ENCODE peak calls at places on chromosomes 7 and 10, in five cellular contexts. Z, Q, J, M and D are unnamed samples.

GRCh38 chr7:28230273-28230672 is 49.7 kb upstream of the JAZF1 start:
- DNase-seq in J (no peak), Z (no peak), M (no peak), Q (no peak), D (no peak)

GRCh38 chr10:88390041-88390440 is 193.1 kb downstream of the RNLS start:
- DNase-seq in Z (no peak), M (no peak), Q (no peak), J (no peak), D (no peak)

GRCh38 chr7:80218723-80219122 is 84.1 kb downstream of the GNAI1 start:
- DNase-seq in J (peak), Q (no peak), M (no peak), Z (peak), D (no peak)

GRCh38 chr7:148521271-148521670 is 69.3 kb upstream of the C7orf33 start:
- DNase-seq in Z (no peak), J (no peak), Q (no peak), M (no peak), D (no peak)

GRCh38 chr10:37763132-37763531 is 94.3 kb downstream of the ZNF248 start:
- DNase-seq in M (no peak), Q (no peak), J (no peak), Z (no peak), D (no peak)

GRCh38 chr10:118873738-118874105 is 119.0 kb upstream of the CACUL1 start:
- DNase-seq in Z (peak), J (peak), M (no peak), Q (no peak), D (no peak)

GRCh38 chr10:11881477-11882417 is 58.6 kb downstream of the PROSER2 start:
- DNase-seq in Z (peak), M (no peak), J (peak), Q (no peak), D (no peak)

GRCh38 chr7:46880508-46881196 is 701.3 kb downstream of the TNS3 start:
- DNase-seq in Z (no peak), M (no peak), Q (no peak), J (no peak), D (no peak)

GRCh38 chr7:116713500-116713899 is 41.5 kb downstream of the MET start:
- DNase-seq in J (no peak), Z (no peak), Q (no peak), M (no peak), D (no peak)

GRCh38 chr7:30789334-30789711 is 18.1 kb downstream of the MINDY4 start:
- DNase-seq in M (no peak), Z (peak), J (peak), Q (no peak), D (no peak)

GRCh38 chr7:30787476-30787875 is 16.3 kb downstream of the MINDY4 start:
- DNase-seq in J (no peak), Z (peak), M (no peak), Q (no peak), D (no peak)

GRCh38 chr7:30790391-30790790 is 19.2 kb downstream of the MINDY4 start:
- DNase-seq in M (no peak), Q (no peak), J (no peak), Z (no peak), D (no peak)

GRCh38 chr7:30788640-30789333 is 17.6 kb downstream of the MINDY4 start:
- DNase-seq in Z (no peak), J (no peak), Q (no peak), M (no peak), D (no peak)

GRCh38 chr7:30791126-30791525 is 19.9 kb downstream of the MINDY4 start:
- DNase-seq in J (no peak), Q (no peak), Z (no peak), M (no peak), D (no peak)
- TF ChIP-seq CTCF in J (peak), Q (no peak), Z (no peak), M (no peak), D (no peak)

DNA sequence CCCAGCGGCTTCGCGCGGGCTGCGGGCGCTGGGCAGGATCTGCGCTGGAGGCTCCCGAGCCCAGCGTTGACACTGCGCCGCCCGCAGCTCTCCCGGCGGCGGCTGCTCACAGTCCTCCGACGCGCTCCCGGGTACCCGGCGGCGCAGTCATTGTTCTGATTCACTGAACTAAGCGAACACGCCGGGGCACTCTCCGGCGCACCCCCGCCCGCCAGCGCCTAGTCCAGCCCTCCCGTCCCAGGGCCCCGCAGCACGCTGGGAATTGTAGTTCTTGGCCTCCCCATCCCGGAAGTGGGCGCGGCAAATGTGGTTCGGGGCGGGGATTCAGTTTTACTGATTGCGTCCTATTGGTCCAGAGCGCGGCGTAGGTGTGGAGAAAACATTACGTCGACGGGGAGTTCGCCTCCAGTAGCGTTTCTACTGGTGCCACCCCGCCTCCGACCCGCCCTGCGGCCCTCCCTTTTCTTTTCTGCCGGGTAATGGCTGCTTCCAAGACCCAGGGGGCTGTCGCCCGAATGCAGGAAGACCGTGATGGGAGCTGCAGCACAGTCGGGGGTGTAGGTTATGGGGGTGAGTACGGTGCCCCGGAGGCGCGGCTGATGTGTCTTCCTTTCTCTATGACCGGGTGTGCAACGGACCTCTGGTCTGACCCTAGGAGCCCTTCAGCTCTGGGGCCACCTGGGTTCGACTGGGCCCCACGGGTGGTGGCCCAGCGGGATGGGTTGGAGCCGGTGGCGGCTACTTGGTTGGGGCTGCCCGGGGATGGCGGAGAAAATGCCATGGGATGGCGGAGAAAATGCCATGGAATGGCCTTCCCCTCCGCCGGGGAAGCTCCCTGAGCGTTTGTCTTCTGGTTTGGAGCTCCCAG is at the start of the genes DOCK4 and ZNF277:
- DNase-seq in Z (peak), Q (peak), J (peak), M (peak), D (peak)
- TF ChIP-seq CTCF in Z (no peak), Q (no peak), J (no peak), M (no peak), D (no peak)

DNA sequence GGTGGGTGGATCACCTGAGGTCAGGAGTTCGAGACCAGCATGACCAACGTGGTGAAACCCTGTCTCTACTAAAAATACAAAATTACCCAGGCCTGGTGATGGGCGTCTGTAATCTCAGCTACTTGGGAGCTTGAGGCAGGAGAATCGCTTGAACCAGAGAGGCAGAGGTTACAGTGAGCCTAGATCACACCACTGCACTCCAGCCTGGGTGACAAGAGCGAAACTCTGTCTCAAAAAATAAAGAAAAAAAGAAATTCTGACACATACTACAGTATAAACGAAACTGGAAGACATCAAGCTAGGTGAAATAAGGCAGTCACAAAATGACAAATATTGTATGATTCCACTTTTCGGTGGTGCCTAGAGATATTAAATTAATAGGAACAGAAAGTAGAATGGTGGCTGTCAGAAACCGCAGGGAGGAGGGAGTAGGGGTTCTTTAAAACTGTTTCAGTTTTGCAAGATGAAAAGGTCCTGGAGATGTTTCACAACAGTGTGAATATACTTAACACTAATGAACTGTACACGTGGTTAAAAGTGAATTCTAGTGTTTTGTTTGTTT is 23.2 kb downstream of the PILRA start:
- DNase-seq in Q (no peak), M (peak), Z (no peak), J (no peak), D (peak)
- TF ChIP-seq CTCF in Q (no peak), M (no peak), Z (no peak), J (no peak), D (no peak)

GRCh38 chr10:84665883-84666463 is 337.6 kb downstream of the CCSER2 start:
- DNase-seq in J (no peak), Z (peak), M (peak), Q (no peak), D (peak)
- TF ChIP-seq CTCF in J (peak), Z (peak), M (peak), Q (no peak), D (peak)

DNA sequence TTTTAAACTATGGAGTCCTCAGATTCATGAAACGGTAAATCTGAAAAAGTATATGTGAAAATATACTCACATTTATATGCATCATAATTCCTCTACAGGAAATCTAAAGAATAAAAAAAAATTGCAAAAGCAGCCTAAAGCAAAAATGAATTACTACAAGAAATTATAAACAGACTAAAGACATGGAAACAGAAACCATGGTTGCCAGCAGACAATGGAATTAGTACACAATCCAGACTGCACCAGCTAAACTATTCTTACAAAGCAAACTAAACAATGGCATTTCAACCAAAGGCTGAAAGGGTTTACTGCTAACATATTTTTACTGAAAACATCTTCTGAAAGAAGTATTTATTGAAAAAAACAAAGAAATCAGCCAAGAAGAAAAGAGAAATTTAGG is 51.6 kb downstream of the COL28A1 start:
- DNase-seq in J (no peak), Z (no peak), Q (no peak), M (no peak), D (no peak)
- TF ChIP-seq CTCF in J (no peak), Z (no peak), Q (no peak), M (no peak), D (no peak)

DNA sequence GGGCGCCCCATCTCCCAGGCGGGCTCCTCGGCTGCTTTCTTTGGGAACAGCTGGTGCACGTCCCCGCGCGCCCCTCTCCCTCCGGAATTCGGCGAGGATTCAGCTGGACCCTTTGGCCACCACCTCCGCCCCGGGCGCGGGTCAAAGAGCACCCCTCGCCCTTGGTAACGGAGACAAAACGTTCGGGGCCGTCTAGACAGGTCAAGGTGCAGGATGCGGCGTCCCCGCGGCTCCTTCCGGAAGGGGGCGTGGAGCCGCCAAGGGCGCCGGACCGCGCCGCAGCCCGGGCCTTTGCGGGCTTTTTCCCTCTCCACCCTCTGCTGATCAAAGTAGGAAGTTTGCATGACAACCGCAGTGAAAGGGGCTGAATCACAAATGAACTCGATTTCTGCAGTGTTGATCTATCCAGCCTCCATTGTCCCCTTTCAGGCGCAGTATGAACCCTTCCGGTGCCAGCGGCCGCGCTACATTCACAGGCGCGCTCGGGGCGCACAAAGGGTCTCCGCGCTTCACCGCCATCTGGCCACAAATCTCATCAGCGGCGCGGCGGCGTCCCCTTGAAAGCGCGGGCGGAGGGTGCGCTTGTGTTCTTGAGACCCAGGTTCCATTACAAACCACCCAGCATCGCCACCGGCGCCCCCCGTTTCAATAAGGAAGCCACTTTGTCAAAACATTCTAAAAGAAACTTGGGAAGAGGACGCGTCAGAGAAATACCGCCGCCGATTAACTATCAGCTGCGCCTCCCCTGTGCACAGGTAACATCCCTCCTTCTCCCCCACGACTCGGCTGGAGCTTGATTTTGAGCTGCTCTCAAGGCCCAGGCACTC is 36.4 kb downstream of the CNPY1 start:
- DNase-seq in M (no peak), J (no peak), Q (no peak), Z (no peak), D (no peak)
- TF ChIP-seq CTCF in M (no peak), J (no peak), Q (no peak), Z (no peak), D (no peak)

GRCh38 chr10:117480097-117480496 is 62.4 kb upstream of the EMX2 start:
- DNase-seq in Z (no peak), M (no peak), Q (no peak), J (no peak), D (no peak)

GRCh38 chr10:117477241-117477947 is 65.2 kb upstream of the EMX2 start:
- DNase-seq in M (no peak), J (no peak), Q (no peak), Z (no peak), D (no peak)

GRCh38 chr10:117476281-117476680 is 66.3 kb upstream of the EMX2 start:
- DNase-seq in Z (no peak), J (no peak), Q (no peak), M (no peak), D (no peak)

GRCh38 chr10:117476716-117477115 is 65.8 kb upstream of the EMX2 start:
- DNase-seq in Z (no peak), Q (no peak), J (no peak), M (no peak), D (no peak)

GRCh38 chr10:117477961-117478670 is 64.4 kb upstream of the EMX2 start:
- DNase-seq in Z (peak), Q (no peak), M (no peak), J (peak), D (no peak)
- TF ChIP-seq CTCF in Z (peak), Q (no peak), M (no peak), J (peak), D (peak)

GRCh38 chr7:135213831-135214230 is 2.5 kb upstream of the WDR91 start:
- DNase-seq in Q (no peak), J (no peak), M (no peak), Z (no peak), D (no peak)

GRCh38 chr7:135208417-135208793 is 2.9 kb downstream of the WDR91 start:
- DNase-seq in Q (no peak), J (no peak), M (no peak), Z (no peak), D (no peak)

GRCh38 chr7:135209225-135209834 is 2.0 kb downstream of the WDR91 start:
- DNase-seq in Q (no peak), J (no peak), Z (no peak), M (no peak), D (no peak)

GRCh38 chr7:135210818-135211178 is 528 bp downstream of the WDR91 start:
- DNase-seq in Q (no peak), Z (peak), J (no peak), M (no peak), D (no peak)

GRCh38 chr7:135211179-135211945 is at the start of gene WDR91:
- DNase-seq in Q (peak), M (peak), J (peak), Z (peak), D (peak)
- TF ChIP-seq CTCF in Q (no peak), M (peak), J (no peak), Z (peak), D (no peak)

GRCh38 chr7:1290262-1291039 is 57.8 kb downstream of the UNCX start:
- DNase-seq in M (no peak), Z (peak), J (no peak), Q (peak), D (no peak)
- TF ChIP-seq CTCF in M (no peak), Z (peak), J (no peak), Q (no peak), D (no peak)